ENCODE peak calls at places on chromosomes 5 and 9, in eight cellular contexts. One of them, this sample, is unnamed.

GRCh38 chr5:90909091-90909503 is 350.5 kb downstream of the ADGRV1 start:
- DNase-seq in NCI-H510A treated with DMSO at 0.1 percent for 48 hours: peak
- DNase-seq in foreskin fibroblast: peak
- DNase-seq in NCI-H1105 treated with DMSO at 0.1 percent for 48 hours: no peak
- DNase-seq in iPS-NIHi11: no peak
- DNase-seq in left colon: no peak
- DNase-seq in activated T-helper 1 cell treated with anti-CD3 and anti-CD28 coated beads, Interleukin-12 subunit alpha, Interleukin-12 subunit beta, Interleukin-2, Interleukin-4 antibody, amounts not matched to agents 30 ng/mL and 10 ng/mL and 1 ng/mL, durations not matched to agents 14 hours and 24 hours and 36 hours: no peak
- DNase-seq in naive B cell: no peak
- DNase-seq in this sample: peak

GRCh38 chr9:127049581-127049980 is 72.9 kb downstream of the ANGPTL2 start:
- DNase-seq in iPS-NIHi11: no peak
- DNase-seq in foreskin fibroblast: no peak
- DNase-seq in NCI-H1105 treated with DMSO at 0.1 percent for 48 hours: no peak
- DNase-seq in activated T-helper 1 cell treated with anti-CD3 and anti-CD28 coated beads, Interleukin-12 subunit alpha, Interleukin-12 subunit beta, Interleukin-2, Interleukin-4 antibody, amounts not matched to agents 30 ng/mL and 10 ng/mL and 1 ng/mL, durations not matched to agents 14 hours and 24 hours and 36 hours: no peak
- DNase-seq in NCI-H510A treated with DMSO at 0.1 percent for 48 hours: no peak
- DNase-seq in naive B cell: no peak
- DNase-seq in left colon: no peak
- DNase-seq in this sample: no peak

GRCh38 chr5:163565931-163566608 is 60.7 kb downstream of the MAT2B start:
- DNase-seq in naive B cell: peak
- DNase-seq in foreskin fibroblast: peak
- DNase-seq in iPS-NIHi11: peak
- DNase-seq in left colon: peak
- DNase-seq in NCI-H1105 treated with DMSO at 0.1 percent for 48 hours: peak
- DNase-seq in activated T-helper 1 cell treated with anti-CD3 and anti-CD28 coated beads, Interleukin-12 subunit alpha, Interleukin-12 subunit beta, Interleukin-2, Interleukin-4 antibody, amounts not matched to agents 30 ng/mL and 10 ng/mL and 1 ng/mL, durations not matched to agents 14 hours and 24 hours and 36 hours: peak
- DNase-seq in NCI-H510A treated with DMSO at 0.1 percent for 48 hours: peak
- DNase-seq in this sample: peak

GRCh38 chr5:133828727-133829126 is 139.7 kb downstream of the C5orf15 start:
- DNase-seq in NCI-H510A treated with DMSO at 0.1 percent for 48 hours: peak
- DNase-seq in left colon: no peak
- DNase-seq in naive B cell: no peak
- DNase-seq in NCI-H1105 treated with DMSO at 0.1 percent for 48 hours: no peak
- DNase-seq in iPS-NIHi11: no peak
- DNase-seq in activated T-helper 1 cell treated with anti-CD3 and anti-CD28 coated beads, Interleukin-12 subunit alpha, Interleukin-12 subunit beta, Interleukin-2, Interleukin-4 antibody, amounts not matched to agents 30 ng/mL and 10 ng/mL and 1 ng/mL, durations not matched to agents 14 hours and 24 hours and 36 hours: no peak
- DNase-seq in foreskin fibroblast: no peak
- DNase-seq in this sample: no peak

GRCh38 chr5:97553829-97554452 is 370.9 kb upstream of the RIOK2 start:
- DNase-seq in activated T-helper 1 cell treated with anti-CD3 and anti-CD28 coated beads, Interleukin-12 subunit alpha, Interleukin-12 subunit beta, Interleukin-2, Interleukin-4 antibody, amounts not matched to agents 30 ng/mL and 10 ng/mL and 1 ng/mL, durations not matched to agents 14 hours and 24 hours and 36 hours: no peak
- DNase-seq in iPS-NIHi11: no peak
- DNase-seq in NCI-H510A treated with DMSO at 0.1 percent for 48 hours: no peak
- DNase-seq in left colon: no peak
- DNase-seq in naive B cell: no peak
- DNase-seq in NCI-H1105 treated with DMSO at 0.1 percent for 48 hours: no peak
- DNase-seq in foreskin fibroblast: no peak
- DNase-seq in this sample: no peak

GRCh38 chr5:1318659-1319251 is 23.9 kb upstream of the TERT start:
- DNase-seq in foreskin fibroblast: no peak
- DNase-seq in left colon: no peak
- DNase-seq in NCI-H1105 treated with DMSO at 0.1 percent for 48 hours: no peak
- DNase-seq in NCI-H510A treated with DMSO at 0.1 percent for 48 hours: peak
- DNase-seq in naive B cell: no peak
- DNase-seq in activated T-helper 1 cell treated with anti-CD3 and anti-CD28 coated beads, Interleukin-12 subunit alpha, Interleukin-12 subunit beta, Interleukin-2, Interleukin-4 antibody, amounts not matched to agents 30 ng/mL and 10 ng/mL and 1 ng/mL, durations not matched to agents 14 hours and 24 hours and 36 hours: no peak
- DNase-seq in iPS-NIHi11: no peak
- DNase-seq in this sample: no peak

GRCh38 chr9:4828776-4829175 is 36.0 kb downstream of the RCL1 start:
- DNase-seq in foreskin fibroblast: peak
- DNase-seq in NCI-H510A treated with DMSO at 0.1 percent for 48 hours: no peak
- DNase-seq in NCI-H1105 treated with DMSO at 0.1 percent for 48 hours: no peak
- DNase-seq in iPS-NIHi11: no peak
- DNase-seq in naive B cell: no peak
- DNase-seq in activated T-helper 1 cell treated with anti-CD3 and anti-CD28 coated beads, Interleukin-12 subunit alpha, Interleukin-12 subunit beta, Interleukin-2, Interleukin-4 antibody, amounts not matched to agents 30 ng/mL and 10 ng/mL and 1 ng/mL, durations not matched to agents 14 hours and 24 hours and 36 hours: no peak
- DNase-seq in left colon: no peak
- DNase-seq in this sample: peak

GRCh38 chr9:78014776-78015175 is 16.8 kb downstream of the GNAQ start:
- DNase-seq in left colon: no peak
- DNase-seq in activated T-helper 1 cell treated with anti-CD3 and anti-CD28 coated beads, Interleukin-12 subunit alpha, Interleukin-12 subunit beta, Interleukin-2, Interleukin-4 antibody, amounts not matched to agents 30 ng/mL and 10 ng/mL and 1 ng/mL, durations not matched to agents 14 hours and 24 hours and 36 hours: no peak
- DNase-seq in naive B cell: no peak
- DNase-seq in NCI-H510A treated with DMSO at 0.1 percent for 48 hours: no peak
- DNase-seq in iPS-NIHi11: no peak
- DNase-seq in NCI-H1105 treated with DMSO at 0.1 percent for 48 hours: no peak
- DNase-seq in foreskin fibroblast: no peak
- DNase-seq in this sample: peak